ENCODE peak calls at places on chromosomes 3 and 15, in seven cellular contexts. G is A549; Z is mucosa of descending colon; D is left ventricle myocardium superior; Q is gastroesophageal sphincter; U is CD4-positive, CD25-positive, alpha-beta regulatory T cell; A is body of pancreas. J is an unnamed sample.

GRCh38 chr15:39627456-39628130 is 46.7 kb downstream of the THBS1 start:
- ATAC-seq in Z (no peak), G (no peak), Q (no peak), U (no peak), A (peak; percentile 28), D (peak; percentile 45), J (no peak)

GRCh38 chr3:124770341-124771082 is 40.3 kb downstream of the UMPS start:
- ATAC-seq in A (no peak), Q (no peak), D (peak; percentile 75), G (no peak), Z (no peak), U (no peak), J (peak; percentile 2)

GRCh38 chr15:58447244-58448010 is 15.6 kb downstream of the LIPC start:
- ATAC-seq in Z (peak; percentile 77), A (peak; percentile 39), Q (no peak), D (no peak), U (no peak), G (no peak), J (no peak)

GRCh38 chr3:72223116-72223515 is 438.2 kb upstream of the PROK2 start:
- ATAC-seq in Q (no peak), D (peak; percentile 85), A (no peak), Z (no peak), G (no peak), U (no peak), J (no peak)

GRCh38 chr15:42184736-42185135 is 23.4 kb downstream of the VPS39 start:
- ATAC-seq in U (no peak), Z (no peak), A (no peak), D (no peak), Q (no peak), G (no peak), J (no peak)

GRCh38 chr15:24734391-24734790 is 58.8 kb downstream of the NPAP1 start:
- ATAC-seq in D (no peak), Z (no peak), Q (no peak), U (no peak), G (peak; percentile 19), A (no peak), J (no peak)

GRCh38 chr15:59545573-59545972 is 66.0 kb upstream of the GCNT3 start:
- ATAC-seq in G (no peak), Z (peak; percentile 20), U (no peak), Q (no peak), D (no peak), A (no peak), J (no peak)

GRCh38 chr3:30810617-30811016 is 83.8 kb downstream of the GADL1 start:
- ATAC-seq in G (no peak), Q (peak; percentile 63), D (peak; percentile 83), A (no peak), Z (no peak), U (peak; percentile 46), J (no peak)

GRCh38 chr3:72343078-72343477 is 505.2 kb downstream of the SHQ1 start:
- ATAC-seq in D (no peak), Z (no peak), Q (no peak), A (no peak), U (peak; percentile 75), G (no peak), J (no peak)

GRCh38 chr3:22016197-22016596 is 265.2 kb upstream of the ZNF385D start:
- ATAC-seq in G (no peak), Q (no peak), A (no peak), Z (no peak), D (no peak), U (no peak), J (no peak)

GRCh38 chr3:178419078-178419477 is 117.2 kb upstream of the KCNMB2 start:
- ATAC-seq in G (peak; percentile 84), U (no peak), D (no peak), Z (no peak), Q (no peak), A (no peak), J (no peak)

GRCh38 chr3:151686257-151686656 is 47.5 kb upstream of the AADACL2 start:
- ATAC-seq in D (no peak), A (no peak), Z (no peak), U (no peak), Q (no peak), G (no peak), J (no peak)

GRCh38 chr3:59143447-59143846 is 93.6 kb upstream of the CFAP20DC start:
- ATAC-seq in Z (no peak), U (no peak), D (no peak), G (peak; percentile 25), A (no peak), Q (no peak), J (peak; percentile 71)

GRCh38 chr3:53230041-53230621 is 25.7 kb downstream of the TKT start:
- ATAC-seq in D (no peak), Q (no peak), Z (no peak), G (peak; percentile 7), U (no peak), A (no peak), J (no peak)

GRCh38 chr3:160180581-160181216 is 44.5 kb upstream of the C3orf80 start:
- ATAC-seq in G (no peak), D (peak; percentile 38), A (no peak), U (no peak), Z (peak; percentile 54), Q (no peak), J (no peak)

GRCh38 chr15:74179983-74180688 is 6.6 kb downstream of the ISLR start:
- ATAC-seq in Q (peak; percentile 52), U (no peak), Z (no peak), G (peak; percentile 56), D (peak; percentile 69), A (no peak), J (peak; percentile 3)

GRCh38 chr3:155646128-155646527 is 98.7 kb downstream of the PLCH1 start:
- ATAC-seq in Z (no peak), A (no peak), U (no peak), Q (no peak), D (no peak), G (no peak), J (no peak)

GRCh38 chr15:91384189-91384720 is 284.2 kb downstream of the SV2B start:
- ATAC-seq in G (no peak), D (no peak), A (no peak), Z (no peak), Q (no peak), U (no peak), J (no peak)

GRCh38 chr3:34202975-34203374 is 404.5 kb downstream of the PDCD6IP start:
- ATAC-seq in Z (peak; percentile 55), G (no peak), U (no peak), Q (no peak), A (no peak), D (no peak), J (no peak)

J was measured in SK-N-SH treated with all-trans-retinoic acid at 6 μM for 48 hours.